ENCODE peak calls at places on chromosomes 3 and 15, in ten cellular contexts. One of them, this sample, is unnamed.
A peak's percentile ranks its signal among the peaks of the same experiment; 100 is the strongest.

GRCh38 chr3:27385504-27385903 is 16.3 kb upstream of the NEK10 start:
- DNase-seq in activated CD8-positive, alpha-beta T cell treated with anti-CD3 and anti-CD28 coated beads for 36 hours: no peak
- DNase-seq in neural progenitor cell: no peak
- DNase-seq in uterus: no peak
- DNase-seq in activated B cell treated with CpG ODN at 0.5 μM for 24 hours: no peak
- DNase-seq in GM20000: no peak
- DNase-seq in mucosa of descending colon: no peak
- DNase-seq in endothelial cell: no peak
- DNase-seq in IMR-90: no peak
- DNase-seq in fibroblast of lung: no peak
- DNase-seq in this sample: no peak

GRCh38 chr3:50509715-50510114 is 6.3 kb upstream of the CACNA2D2 start:
- DNase-seq in fibroblast of lung: no peak
- DNase-seq in activated B cell treated with CpG ODN at 0.5 μM for 24 hours: no peak
- DNase-seq in neural progenitor cell: no peak
- DNase-seq in mucosa of descending colon: no peak
- DNase-seq in activated CD8-positive, alpha-beta T cell treated with anti-CD3 and anti-CD28 coated beads for 36 hours: no peak
- DNase-seq in endothelial cell: no peak
- DNase-seq in uterus: no peak
- DNase-seq in IMR-90: no peak
- DNase-seq in GM20000: no peak
- DNase-seq in this sample: no peak

GRCh38 chr15:29528276-29528675 is 258.7 kb upstream of the NSMCE3 start:
- DNase-seq in mucosa of descending colon: no peak
- DNase-seq in activated CD8-positive, alpha-beta T cell treated with anti-CD3 and anti-CD28 coated beads for 36 hours: no peak
- DNase-seq in activated B cell treated with CpG ODN at 0.5 μM for 24 hours: no peak
- DNase-seq in GM20000: no peak
- DNase-seq in fibroblast of lung: no peak
- DNase-seq in neural progenitor cell: no peak
- DNase-seq in IMR-90: no peak
- DNase-seq in endothelial cell: no peak
- DNase-seq in uterus: no peak
- DNase-seq in this sample: no peak

GRCh38 chr15:70777156-70777926 is 14.0 kb upstream of the UACA start:
- DNase-seq in IMR-90: no peak
- DNase-seq in endothelial cell: no peak
- DNase-seq in GM20000: no peak
- DNase-seq in uterus: no peak
- DNase-seq in activated B cell treated with CpG ODN at 0.5 μM for 24 hours: no peak
- DNase-seq in fibroblast of lung: no peak
- DNase-seq in mucosa of descending colon: no peak
- DNase-seq in activated CD8-positive, alpha-beta T cell treated with anti-CD3 and anti-CD28 coated beads for 36 hours: no peak
- DNase-seq in neural progenitor cell: no peak
- DNase-seq in this sample: no peak

GRCh38 chr15:46732060-46732459 is 985.2 kb upstream of the SEMA6D start:
- DNase-seq in GM20000: no peak
- DNase-seq in fibroblast of lung: no peak
- DNase-seq in endothelial cell: no peak
- DNase-seq in activated CD8-positive, alpha-beta T cell treated with anti-CD3 and anti-CD28 coated beads for 36 hours: no peak
- DNase-seq in uterus: no peak
- DNase-seq in neural progenitor cell: no peak
- DNase-seq in mucosa of descending colon: no peak
- DNase-seq in IMR-90: no peak
- DNase-seq in activated B cell treated with CpG ODN at 0.5 μM for 24 hours: no peak
- DNase-seq in this sample: no peak

GRCh38 chr15:68586274-68586961 is 7.6 kb downstream of the CORO2B start:
- DNase-seq in activated CD8-positive, alpha-beta T cell treated with anti-CD3 and anti-CD28 coated beads for 36 hours: no peak
- DNase-seq in GM20000: no peak
- DNase-seq in uterus: no peak
- DNase-seq in mucosa of descending colon: no peak
- DNase-seq in activated B cell treated with CpG ODN at 0.5 μM for 24 hours: no peak
- DNase-seq in neural progenitor cell: no peak
- DNase-seq in endothelial cell: no peak
- DNase-seq in IMR-90: peak; percentile 93
- DNase-seq in fibroblast of lung: peak; percentile 49
- DNase-seq in this sample: no peak

GRCh38 chr3:185400866-185401265 is 37.9 kb downstream of the MAP3K13 start:
- DNase-seq in endothelial cell: no peak
- DNase-seq in neural progenitor cell: no peak
- DNase-seq in activated CD8-positive, alpha-beta T cell treated with anti-CD3 and anti-CD28 coated beads for 36 hours: no peak
- DNase-seq in GM20000: no peak
- DNase-seq in uterus: no peak
- DNase-seq in activated B cell treated with CpG ODN at 0.5 μM for 24 hours: no peak
- DNase-seq in mucosa of descending colon: no peak
- DNase-seq in fibroblast of lung: no peak
- DNase-seq in IMR-90: no peak
- DNase-seq in this sample: no peak

GRCh38 chr3:161230621-161231195 is 9.6 kb downstream of the NMD3 start:
- DNase-seq in neural progenitor cell: no peak
- DNase-seq in GM20000: no peak
- DNase-seq in uterus: no peak
- DNase-seq in mucosa of descending colon: no peak
- DNase-seq in activated CD8-positive, alpha-beta T cell treated with anti-CD3 and anti-CD28 coated beads for 36 hours: no peak
- DNase-seq in fibroblast of lung: no peak
- DNase-seq in IMR-90: no peak
- DNase-seq in endothelial cell: no peak
- DNase-seq in activated B cell treated with CpG ODN at 0.5 μM for 24 hours: no peak
- DNase-seq in this sample: no peak

GRCh38 chr15:59654043-59654442 is 3.3 kb downstream of the GTF2A2 start:
- DNase-seq in activated CD8-positive, alpha-beta T cell treated with anti-CD3 and anti-CD28 coated beads for 36 hours: no peak
- DNase-seq in mucosa of descending colon: no peak
- DNase-seq in endothelial cell: no peak
- DNase-seq in uterus: no peak
- DNase-seq in GM20000: no peak
- DNase-seq in activated B cell treated with CpG ODN at 0.5 μM for 24 hours: no peak
- DNase-seq in neural progenitor cell: no peak
- DNase-seq in IMR-90: no peak
- DNase-seq in fibroblast of lung: no peak
- DNase-seq in this sample: no peak

GRCh38 chr3:25156526-25157075 is 271.5 kb upstream of the RARB start:
- DNase-seq in GM20000: no peak
- DNase-seq in activated B cell treated with CpG ODN at 0.5 μM for 24 hours: no peak
- DNase-seq in activated CD8-positive, alpha-beta T cell treated with anti-CD3 and anti-CD28 coated beads for 36 hours: no peak
- DNase-seq in endothelial cell: no peak
- DNase-seq in mucosa of descending colon: no peak
- DNase-seq in IMR-90: peak; percentile 18
- DNase-seq in uterus: peak; percentile 16
- DNase-seq in fibroblast of lung: peak; percentile 71
- DNase-seq in neural progenitor cell: peak; percentile 70
- DNase-seq in this sample: no peak

GRCh38 chr15:47620960-47621681 is 96.2 kb upstream of the SEMA6D start:
- DNase-seq in neural progenitor cell: no peak
- DNase-seq in activated B cell treated with CpG ODN at 0.5 μM for 24 hours: no peak
- DNase-seq in IMR-90: peak; percentile 50
- DNase-seq in mucosa of descending colon: peak; percentile 26
- DNase-seq in fibroblast of lung: no peak
- DNase-seq in activated CD8-positive, alpha-beta T cell treated with anti-CD3 and anti-CD28 coated beads for 36 hours: no peak
- DNase-seq in uterus: no peak
- DNase-seq in GM20000: no peak
- DNase-seq in endothelial cell: no peak
- DNase-seq in this sample: no peak

GRCh38 chr3:43217206-43217605 is 69.1 kb upstream of the SNRK start:
- DNase-seq in GM20000: no peak
- DNase-seq in uterus: no peak
- DNase-seq in mucosa of descending colon: no peak
- DNase-seq in activated CD8-positive, alpha-beta T cell treated with anti-CD3 and anti-CD28 coated beads for 36 hours: no peak
- DNase-seq in endothelial cell: no peak
- DNase-seq in neural progenitor cell: no peak
- DNase-seq in IMR-90: no peak
- DNase-seq in activated B cell treated with CpG ODN at 0.5 μM for 24 hours: no peak
- DNase-seq in fibroblast of lung: no peak
- DNase-seq in this sample: no peak

GRCh38 chr3:6803652-6804051 is 57.3 kb upstream of the GRM7 start:
- DNase-seq in IMR-90: no peak
- DNase-seq in mucosa of descending colon: no peak
- DNase-seq in activated B cell treated with CpG ODN at 0.5 μM for 24 hours: no peak
- DNase-seq in activated CD8-positive, alpha-beta T cell treated with anti-CD3 and anti-CD28 coated beads for 36 hours: no peak
- DNase-seq in GM20000: no peak
- DNase-seq in neural progenitor cell: no peak
- DNase-seq in uterus: no peak
- DNase-seq in endothelial cell: no peak
- DNase-seq in fibroblast of lung: no peak
- DNase-seq in this sample: no peak

GRCh38 chr3:101266566-101266965 is 53.8 kb downstream of the IMPG2 start:
- DNase-seq in endothelial cell: no peak
- DNase-seq in neural progenitor cell: no peak
- DNase-seq in uterus: no peak
- DNase-seq in mucosa of descending colon: no peak
- DNase-seq in fibroblast of lung: no peak
- DNase-seq in IMR-90: no peak
- DNase-seq in activated B cell treated with CpG ODN at 0.5 μM for 24 hours: no peak
- DNase-seq in activated CD8-positive, alpha-beta T cell treated with anti-CD3 and anti-CD28 coated beads for 36 hours: no peak
- DNase-seq in GM20000: no peak
- DNase-seq in this sample: no peak

GRCh38 chr3:13111874-13112520 is 38.8 kb upstream of the IQSEC1 start:
- DNase-seq in GM20000: no peak
- DNase-seq in uterus: no peak
- DNase-seq in mucosa of descending colon: peak; percentile 68
- DNase-seq in IMR-90: no peak
- DNase-seq in activated B cell treated with CpG ODN at 0.5 μM for 24 hours: no peak
- DNase-seq in neural progenitor cell: no peak
- DNase-seq in activated CD8-positive, alpha-beta T cell treated with anti-CD3 and anti-CD28 coated beads for 36 hours: no peak
- DNase-seq in fibroblast of lung: no peak
- DNase-seq in endothelial cell: no peak
- DNase-seq in this sample: no peak

GRCh38 chr3:158185711-158186110 is 75.8 kb downstream of the RSRC1 start:
- DNase-seq in mucosa of descending colon: no peak
- DNase-seq in neural progenitor cell: no peak
- DNase-seq in endothelial cell: no peak
- DNase-seq in activated B cell treated with CpG ODN at 0.5 μM for 24 hours: no peak
- DNase-seq in fibroblast of lung: no peak
- DNase-seq in GM20000: no peak
- DNase-seq in IMR-90: no peak
- DNase-seq in activated CD8-positive, alpha-beta T cell treated with anti-CD3 and anti-CD28 coated beads for 36 hours: no peak
- DNase-seq in uterus: no peak
- DNase-seq in this sample: no peak
- TF ChIP-seq CTCF in mucosa of descending colon: no peak
- TF ChIP-seq CTCF in neural progenitor cell: no peak
- TF ChIP-seq CTCF in endothelial cell: no peak
- TF ChIP-seq CTCF in activated B cell treated with CpG ODN at 0.5 μM for 24 hours: no peak
- TF ChIP-seq CTCF in fibroblast of lung: no peak
- TF ChIP-seq CTCF in GM20000: no peak
- TF ChIP-seq CTCF in IMR-90: no peak
- TF ChIP-seq CTCF in activated CD8-positive, alpha-beta T cell treated with anti-CD3 and anti-CD28 coated beads for 36 hours: no peak
- TF ChIP-seq CTCF in uterus: no peak
- TF ChIP-seq CTCF in this sample: no peak

DNA sequence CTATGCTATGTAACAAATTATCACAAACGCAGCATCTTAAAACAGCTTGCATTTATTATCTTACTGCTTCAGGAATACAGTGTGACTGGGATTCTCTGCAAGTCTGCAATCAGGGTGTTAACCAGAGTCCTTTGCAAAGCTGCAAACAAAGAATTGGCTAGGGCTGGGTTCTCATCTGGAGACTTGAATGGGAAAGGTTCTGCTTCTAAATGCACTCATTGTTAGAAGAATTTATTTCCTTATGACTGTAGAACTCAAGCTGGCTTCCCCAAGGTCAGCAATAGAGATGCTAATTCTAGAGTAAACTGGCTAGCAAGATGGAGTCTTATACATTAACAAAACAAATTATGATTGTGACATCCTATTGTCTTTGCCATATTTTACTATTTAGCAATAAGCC is 673.7 kb downstream of the DIPK2A start:
- DNase-seq in activated CD8-positive, alpha-beta T cell treated with anti-CD3 and anti-CD28 coated beads for 36 hours: no peak
- DNase-seq in fibroblast of lung: no peak
- DNase-seq in neural progenitor cell: peak; percentile 18
- DNase-seq in mucosa of descending colon: no peak
- DNase-seq in uterus: no peak
- DNase-seq in activated B cell treated with CpG ODN at 0.5 μM for 24 hours: no peak
- DNase-seq in endothelial cell: no peak
- DNase-seq in GM20000: no peak
- DNase-seq in IMR-90: no peak
- DNase-seq in this sample: no peak
- TF ChIP-seq CTCF in activated CD8-positive, alpha-beta T cell treated with anti-CD3 and anti-CD28 coated beads for 36 hours: no peak
- TF ChIP-seq CTCF in fibroblast of lung: no peak
- TF ChIP-seq CTCF in neural progenitor cell: no peak
- TF ChIP-seq CTCF in mucosa of descending colon: no peak
- TF ChIP-seq CTCF in uterus: no peak
- TF ChIP-seq CTCF in activated B cell treated with CpG ODN at 0.5 μM for 24 hours: no peak
- TF ChIP-seq CTCF in endothelial cell: no peak
- TF ChIP-seq CTCF in GM20000: no peak
- TF ChIP-seq CTCF in IMR-90: no peak
- TF ChIP-seq CTCF in this sample: no peak

DNA sequence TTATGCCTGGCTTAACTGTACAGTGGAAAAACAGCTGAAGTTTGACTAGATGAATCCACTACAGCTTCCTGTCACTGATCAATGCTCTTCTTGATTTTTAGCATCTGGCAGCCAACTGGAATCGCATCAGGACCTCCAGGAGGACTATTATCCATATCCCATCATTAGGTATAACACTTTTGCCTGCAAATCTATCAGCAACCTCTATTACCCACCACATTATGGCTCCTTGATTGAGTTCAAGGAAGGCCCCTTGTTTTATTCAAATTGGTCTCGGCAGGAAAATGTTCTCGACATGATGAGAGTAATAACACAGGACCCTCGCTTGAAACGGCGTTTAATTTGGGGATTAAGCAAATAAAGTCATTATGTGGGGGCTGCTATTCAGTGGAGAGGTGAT is 118.7 kb downstream of the IQCH start:
- DNase-seq in fibroblast of lung: no peak
- DNase-seq in GM20000: no peak
- DNase-seq in activated B cell treated with CpG ODN at 0.5 μM for 24 hours: no peak
- DNase-seq in endothelial cell: no peak
- DNase-seq in uterus: no peak
- DNase-seq in neural progenitor cell: no peak
- DNase-seq in mucosa of descending colon: no peak
- DNase-seq in IMR-90: no peak
- DNase-seq in activated CD8-positive, alpha-beta T cell treated with anti-CD3 and anti-CD28 coated beads for 36 hours: no peak
- DNase-seq in this sample: no peak
- TF ChIP-seq CTCF in fibroblast of lung: no peak
- TF ChIP-seq CTCF in GM20000: no peak
- TF ChIP-seq CTCF in activated B cell treated with CpG ODN at 0.5 μM for 24 hours: no peak
- TF ChIP-seq CTCF in endothelial cell: no peak
- TF ChIP-seq CTCF in uterus: no peak
- TF ChIP-seq CTCF in neural progenitor cell: no peak
- TF ChIP-seq CTCF in mucosa of descending colon: no peak
- TF ChIP-seq CTCF in IMR-90: no peak
- TF ChIP-seq CTCF in activated CD8-positive, alpha-beta T cell treated with anti-CD3 and anti-CD28 coated beads for 36 hours: no peak
- TF ChIP-seq CTCF in this sample: no peak

DNA sequence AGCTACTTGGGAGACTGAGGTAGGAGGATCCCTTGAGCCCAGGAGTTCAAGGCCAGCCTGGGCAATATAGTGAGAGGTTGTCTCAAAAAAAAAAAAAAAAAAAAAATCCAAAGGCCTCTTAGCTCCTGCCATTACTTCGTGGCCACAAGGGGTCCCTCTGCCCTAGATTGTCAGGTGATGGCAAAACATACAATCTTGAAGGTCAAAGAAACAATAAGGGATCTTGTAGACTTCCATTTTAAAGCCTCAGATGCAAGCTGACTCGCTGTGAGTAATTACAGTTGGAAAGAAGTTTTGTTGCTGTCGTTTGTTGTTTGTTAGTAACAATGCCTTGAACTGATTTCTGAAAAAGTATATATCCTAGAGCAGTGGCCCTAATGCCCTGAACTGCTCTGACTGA is 55.9 kb upstream of the PLCL2 start:
- DNase-seq in neural progenitor cell: peak; percentile 60
- DNase-seq in IMR-90: peak; percentile 26
- DNase-seq in fibroblast of lung: peak; percentile 57
- DNase-seq in activated CD8-positive, alpha-beta T cell treated with anti-CD3 and anti-CD28 coated beads for 36 hours: peak; percentile 72
- DNase-seq in uterus: no peak
- DNase-seq in activated B cell treated with CpG ODN at 0.5 μM for 24 hours: no peak
- DNase-seq in GM20000: peak; percentile 36
- DNase-seq in mucosa of descending colon: peak; percentile 64
- DNase-seq in endothelial cell: peak; percentile 43
- DNase-seq in this sample: peak; percentile 46
- TF ChIP-seq CTCF in neural progenitor cell: peak; percentile 65
- TF ChIP-seq CTCF in IMR-90: peak; percentile 33
- TF ChIP-seq CTCF in fibroblast of lung: peak; percentile 49
- TF ChIP-seq CTCF in activated CD8-positive, alpha-beta T cell treated with anti-CD3 and anti-CD28 coated beads for 36 hours: peak; percentile 28
- TF ChIP-seq CTCF in uterus: no peak
- TF ChIP-seq CTCF in activated B cell treated with CpG ODN at 0.5 μM for 24 hours: no peak
- TF ChIP-seq CTCF in GM20000: peak; percentile 42
- TF ChIP-seq CTCF in mucosa of descending colon: no peak
- TF ChIP-seq CTCF in endothelial cell: peak; percentile 48
- TF ChIP-seq CTCF in this sample: peak; percentile 58